ENCODE peak calls at places on chromosomes 16 and 17, in five cellular contexts. X is GM12892, I is HL-60, P is K562, J is spleen. H is an unnamed sample.

GRCh38 chr16:68902376-68903345 is 59.3 kb downstream of the TANGO6 start:
- DNase-seq in X (no peak), I (peak; percentile 48), P (peak; percentile 43), J (no peak), H (peak; percentile 15)

GRCh38 chr17:64187093-64187895 is 57.4 kb upstream of the ERN1 start:
- DNase-seq in X (no peak), I (no peak), P (no peak), J (no peak), H (no peak)

GRCh38 chr17:78935419-78936323 is 10.5 kb upstream of the TIMP2 start:
- DNase-seq in X (no peak), I (no peak), P (no peak), J (no peak), H (no peak)

GRCh38 chr17:41655611-41656111 is 31.3 kb upstream of the KRT17 start:
- DNase-seq in X (no peak), I (no peak), P (no peak), J (peak; percentile 72), H (no peak)

GRCh38 chr16:1678500-1679098 is 520 bp downstream of the JPT2 start:
- DNase-seq in X (no peak), I (peak; percentile 15), P (no peak), J (no peak), H (no peak)

GRCh38 chr16:78993342-78993741 is 607.2 kb downstream of the MAF start:
- DNase-seq in X (no peak), I (no peak), P (peak; percentile 14), J (no peak), H (no peak)

GRCh38 chr17:691423-691822 is 23.2 kb downstream of the VPS53 start:
- DNase-seq in X (no peak), I (no peak), P (no peak), J (no peak), H (no peak)

GRCh38 chr17:1783834-1784611 is 22.2 kb downstream of the SERPINF1 start:
- DNase-seq in X (no peak), I (peak; percentile 51), P (peak; percentile 42), J (peak; percentile 87), H (no peak)

GRCh38 chr16:52467753-52468152 is 79.2 kb downstream of the TOX3 start:
- DNase-seq in X (no peak), I (no peak), P (no peak), J (no peak), H (no peak)

GRCh38 chr16:83779881-83780280 is 27.9 kb upstream of the HSBP1 start:
- DNase-seq in X (no peak), I (no peak), P (no peak), J (no peak), H (no peak)

GRCh38 chr17:63445571-63446217 is 412 bp downstream of the CYB561 start:
- DNase-seq in X (peak; percentile 83), I (no peak), P (peak; percentile 60), J (no peak), H (peak; percentile 88)

GRCh38 chr17:61255609-61256008 is 144.0 kb upstream of the TBX2 start:
- DNase-seq in X (no peak), I (no peak), P (no peak), J (no peak), H (no peak)

GRCh38 chr17:60971515-60972369 is 294.1 kb downstream of the BCAS3 start:
- DNase-seq in X (no peak), I (peak; percentile 41), P (peak; percentile 11), J (no peak), H (peak; percentile 7)

GRCh38 chr16:64254443-64255367 is 867.2 kb downstream of the CDH11 start:
- DNase-seq in X (no peak), I (no peak), P (no peak), J (no peak), H (no peak)

GRCh38 chr17:12252442-12252841 is 231.8 kb downstream of the MAP2K4 start:
- DNase-seq in X (no peak), I (no peak), P (no peak), J (no peak), H (no peak)

GRCh38 chr17:49551221-49552069 is 24.2 kb upstream of the NXPH3 start:
- DNase-seq in X (no peak), I (no peak), P (no peak), J (peak; percentile 36), H (no peak)

GRCh38 chr16:25481636-25482035 is 210.1 kb upstream of the HS3ST4 start:
- DNase-seq in X (no peak), I (no peak), P (no peak), J (no peak), H (no peak)

GRCh38 chr17:5434984-5435383 is 4.0 kb downstream of the C1QBP start:
- DNase-seq in X (no peak), I (no peak), P (no peak), J (no peak), H (no peak)

GRCh38 chr17:45050680-45051059 is 762 bp downstream of the DCAKD start:
- DNase-seq in X (no peak), I (peak; percentile 18), P (peak; percentile 45), J (no peak), H (no peak)

GRCh38 chr17:37373530-37374159 is 2.1 kb upstream of the C17orf78 start:
- DNase-seq in X (peak; percentile 50), I (peak; percentile 80), P (peak; percentile 66), J (no peak), H (no peak)

GRCh38 chr16:81797443-81797842 is 18.4 kb downstream of the PLCG2 start:
- DNase-seq in X (no peak), I (peak; percentile 75), P (no peak), J (peak; percentile 85), H (no peak)

GRCh38 chr16:8675183-8676159 is 1.1 kb downstream of the ABAT start:
- DNase-seq in X (no peak), I (no peak), P (no peak), J (peak; percentile 66), H (no peak)

GRCh38 chr17:19312406-19312805 is 50.1 kb downstream of the B9D1 start:
- DNase-seq in X (no peak), I (no peak), P (no peak), J (peak; percentile 77), H (no peak)

GRCh38 chr17:83192161-83192788 is 112.9 kb downstream of the METRNL start:
- DNase-seq in X (no peak), I (no peak), P (no peak), J (peak; percentile 79), H (no peak)

GRCh38 chr16:14505846-14506245 is 124.2 kb downstream of the PARN start:
- DNase-seq in X (no peak), I (no peak), P (no peak), J (no peak), H (no peak)

GRCh38 chr16:10964039-10964890 is 19.9 kb downstream of the CLEC16A start:
- DNase-seq in X (peak; percentile 53), I (peak; percentile 74), P (peak; percentile 78), J (peak; percentile 94), H (no peak)

GRCh38 chr17:77071925-77072490 is 68.8 kb upstream of the SEC14L1 start:
- DNase-seq in X (no peak), I (no peak), P (no peak), J (no peak), H (no peak)

GRCh38 chr16:24667244-24667764 is 62.1 kb upstream of the TNRC6A start:
- DNase-seq in X (no peak), I (no peak), P (no peak), J (no peak), H (no peak)

GRCh38 chr17:74126179-74126900 is 77.1 kb upstream of the RPL38 start:
- DNase-seq in X (no peak), I (no peak), P (no peak), J (no peak), H (no peak)

GRCh38 chr16:14013571-14014283 is 57.4 kb upstream of the MRTFB start:
- DNase-seq in X (no peak), I (no peak), P (no peak), J (no peak), H (no peak)

GRCh38 chr16:49453983-49454382 is 80.4 kb downstream of the C16orf78 start:
- DNase-seq in X (no peak), I (no peak), P (peak; percentile 80), J (peak; percentile 33), H (no peak)

GRCh38 chr16:49454426-49455180 is 81.0 kb downstream of the C16orf78 start:
- DNase-seq in X (no peak), I (no peak), P (no peak), J (peak; percentile 62), H (no peak)

GRCh38 chr16:49452568-49452967 is 79.0 kb downstream of the C16orf78 start:
- DNase-seq in X (no peak), I (no peak), P (no peak), J (peak; percentile 50), H (no peak)

GRCh38 chr16:49453001-49453400 is 79.4 kb downstream of the C16orf78 start:
- DNase-seq in X (no peak), I (no peak), P (no peak), J (peak; percentile 42), H (no peak)

GRCh38 chr16:49452108-49452507 is 78.5 kb downstream of the C16orf78 start:
- DNase-seq in X (no peak), I (no peak), P (no peak), J (peak; percentile 38), H (no peak)
- TF ChIP-seq POLR2AphosphoS5 in X (no peak), I (no peak), P (no peak), J (no peak), H (no peak)

DNA sequence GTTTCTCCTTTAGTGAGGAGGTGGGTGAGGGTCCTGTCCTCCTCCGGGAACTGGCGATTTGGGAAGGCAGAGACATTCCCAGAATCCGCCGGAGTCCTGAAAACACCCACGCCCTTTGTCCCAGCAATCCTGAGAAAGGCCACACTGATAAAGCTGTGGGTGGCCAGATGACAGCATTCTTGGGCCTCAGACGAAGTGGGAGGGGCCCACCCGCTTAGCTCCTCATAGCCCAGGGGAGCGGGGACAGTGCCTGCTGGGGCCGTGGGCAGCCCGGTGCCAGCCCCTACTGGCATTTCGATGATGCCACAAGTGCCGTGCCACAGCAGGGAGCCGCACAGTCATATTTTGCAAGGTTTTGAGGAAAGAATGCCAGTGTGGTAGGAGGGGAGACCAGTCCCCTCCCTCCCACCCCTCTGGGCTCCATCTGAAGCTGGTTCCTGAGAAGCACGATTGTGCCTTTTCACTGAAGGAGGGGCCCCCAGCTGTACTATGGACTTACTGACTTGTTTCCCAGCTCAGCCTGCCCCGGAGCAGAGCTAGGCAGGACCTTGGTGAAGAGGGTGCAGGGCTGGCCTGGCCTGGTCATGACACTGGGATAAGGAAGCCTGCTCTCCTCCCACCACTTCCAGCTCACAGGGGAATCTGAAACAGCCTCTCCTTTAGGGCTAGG is 20.9 kb upstream of the MPRIP start:
- DNase-seq in X (no peak), I (no peak), P (peak; percentile 48), J (peak; percentile 66), H (no peak)
- TF ChIP-seq POLR2AphosphoS5 in X (no peak), I (no peak), P (no peak), J (no peak), H (no peak)

DNA sequence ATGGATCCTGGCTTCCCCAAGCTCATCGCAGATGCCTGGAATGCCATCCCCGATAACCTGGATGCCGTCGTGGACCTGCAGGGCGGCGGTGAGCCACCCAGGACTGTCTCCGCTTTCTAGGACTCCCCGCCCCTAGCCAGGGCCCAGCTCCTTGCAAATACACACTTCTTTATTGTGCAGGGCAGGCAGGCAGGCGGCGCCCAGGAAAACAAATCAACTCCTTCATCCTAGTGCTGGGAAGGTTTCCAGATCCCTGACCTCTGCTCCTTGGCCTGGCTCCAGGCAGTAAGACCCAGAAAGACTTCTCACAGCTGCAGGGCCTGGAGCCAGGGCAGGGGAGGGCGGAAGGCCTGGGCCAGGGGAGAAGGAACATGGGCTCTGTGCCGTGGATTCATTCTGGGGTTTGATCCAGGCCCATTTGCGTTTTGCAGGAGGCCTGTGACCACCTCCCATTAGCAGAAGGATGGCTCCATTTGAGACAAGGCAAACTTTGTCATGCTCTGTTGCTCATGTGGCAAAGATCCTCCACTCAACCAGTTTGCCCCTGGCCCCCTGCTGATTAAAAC is 6.0 kb upstream of the LPCAT2 start:
- DNase-seq in X (no peak), I (no peak), P (no peak), J (no peak), H (no peak)
- TF ChIP-seq POLR2AphosphoS5 in X (no peak), I (no peak), P (no peak), J (peak; percentile 80), H (no peak)

GRCh38 chr16:88640039-88640495 is 1.7 kb downstream of the IL17C start:
- DNase-seq in X (no peak), I (no peak), P (no peak), J (no peak), H (no peak)
- TF ChIP-seq POLR2AphosphoS5 in X (no peak), I (no peak), P (peak; percentile 7), J (no peak), H (no peak)

H was measured in GM12891.